ENCODE peak calls at places on chromosomes 4 and X, in six cellular contexts. S is right cardiac atrium, H is cardiac muscle cell, Q is tibial artery, T is tibial nerve, O is endothelial cell of umbilical vein. U is an unnamed sample.

GRCh38 chrX:10536744-10537143 is 83.6 kb downstream of the MID1 start:
- DNase-seq in S (no peak), H (no peak), Q (no peak), T (no peak), O (no peak), U (no peak)

GRCh38 chr4:105641876-105642275 is 66.6 kb downstream of the INTS12 start:
- DNase-seq in S (no peak), H (no peak), Q (no peak), T (no peak), O (no peak), U (no peak)

GRCh38 chr4:183099537-183100297 is 660 bp downstream of the WWC2 start:
- DNase-seq in S (peak; percentile 74), H (no peak), Q (peak; percentile 22), T (no peak), O (peak; percentile 38), U (no peak)

GRCh38 chr4:168656055-168656660 is 159.3 kb downstream of the PALLD start:
- DNase-seq in S (no peak), H (peak; percentile 89), Q (no peak), T (no peak), O (no peak), U (peak; percentile 92)

GRCh38 chr4:47856713-47857112 is 18.8 kb upstream of the CORIN start:
- DNase-seq in S (no peak), H (no peak), Q (no peak), T (no peak), O (no peak), U (no peak)

GRCh38 chr4:82484987-82485783 is 54.8 kb downstream of the ENOPH1 start:
- DNase-seq in S (no peak), H (peak; percentile 25), Q (no peak), T (no peak), O (no peak), U (no peak)

GRCh38 chrX:136828830-136829229 is 48.1 kb upstream of the ARHGEF6 start:
- DNase-seq in S (no peak), H (no peak), Q (no peak), T (no peak), O (no peak), U (no peak)

GRCh38 chrX:108811891-108812290 is 75.5 kb upstream of the IRS4 start:
- DNase-seq in S (no peak), H (no peak), Q (no peak), T (no peak), O (no peak), U (no peak)

GRCh38 chrX:79281775-79282174 is 85.4 kb downstream of the ITM2A start:
- DNase-seq in S (no peak), H (no peak), Q (no peak), T (no peak), O (no peak), U (no peak)

GRCh38 chr4:2251795-2252529 is 9.9 kb downstream of the MXD4 start:
- DNase-seq in S (peak; percentile 49), H (no peak), Q (peak; percentile 11), T (peak; percentile 2), O (no peak), U (no peak)

GRCh38 chrX:40504801-40505605 is 75.8 kb upstream of the ATP6AP2 start:
- DNase-seq in S (no peak), H (peak; percentile 84), Q (no peak), T (no peak), O (no peak), U (peak; percentile 93)

GRCh38 chrX:30593435-30594200 is 16.1 kb upstream of the TASL start:
- DNase-seq in S (no peak), H (no peak), Q (no peak), T (no peak), O (no peak), U (no peak)

GRCh38 chr4:140811429-140811828 is 55.2 kb upstream of the TBC1D9 start:
- DNase-seq in S (no peak), H (no peak), Q (no peak), T (no peak), O (no peak), U (no peak)
- H3K4me1 ChIP-seq in S (no peaks in the 10 kb centered on the region), H (no peaks in the 10 kb centered on the region), Q (no peaks in the 10 kb centered on the region), T (peaks cover 9% of the 10 kb centered on the region), O (no peaks in the 10 kb centered on the region), U (no peaks in the 10 kb centered on the region)

DNA sequence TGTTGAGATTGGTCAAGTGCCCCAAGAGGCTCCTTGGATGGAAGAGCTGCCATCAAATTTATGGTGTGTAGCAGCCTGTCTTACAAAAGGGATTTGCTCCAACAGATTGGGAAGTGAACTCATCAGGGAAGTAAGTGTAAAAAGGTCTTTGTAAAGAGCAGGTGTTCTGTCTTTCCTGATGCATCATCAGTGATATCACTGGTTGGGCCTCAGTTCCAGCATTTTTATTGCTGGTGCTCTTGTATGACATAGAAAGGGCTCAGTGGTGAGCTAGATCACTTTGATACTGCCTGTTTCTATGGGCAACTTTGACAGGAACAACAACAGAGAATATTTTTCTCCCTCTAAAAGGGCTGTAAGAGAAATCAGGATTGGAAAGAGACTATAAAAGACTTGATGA is 8.7 kb upstream of the GABRE start:
- DNase-seq in S (no peak), H (no peak), Q (no peak), T (no peak), O (peak; percentile 57), U (no peak)
- H3K4me1 ChIP-seq in S (peaks cover 4% of the 10 kb centered on the region), H (no peaks in the 10 kb centered on the region), Q (no peaks in the 10 kb centered on the region), T (no peaks in the 10 kb centered on the region), O (peaks cover 56% of the 10 kb centered on the region), U (peaks cover 53% of the 10 kb centered on the region)

DNA sequence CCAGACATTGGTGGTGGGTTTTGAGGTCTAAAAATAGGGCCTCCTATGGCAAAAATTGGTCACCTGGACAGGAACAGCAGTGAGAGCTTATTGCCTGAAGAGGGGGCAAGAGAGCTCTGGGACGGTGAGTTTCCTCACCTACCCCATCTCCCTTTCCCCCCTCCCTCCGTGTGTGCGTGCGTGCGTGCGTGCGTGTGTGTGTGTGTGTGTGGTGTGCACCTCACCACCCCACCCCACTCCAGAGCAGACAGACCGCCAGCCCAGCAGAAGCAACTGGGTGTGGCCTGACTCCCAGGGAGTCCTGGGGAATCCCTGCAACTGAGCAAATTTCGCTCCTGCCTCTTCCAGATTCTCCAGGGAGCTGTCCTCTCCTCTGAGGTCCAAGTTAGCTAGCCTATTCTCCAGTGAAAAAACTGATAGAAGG is 44.7 kb downstream of the PRPS1 start:
- DNase-seq in S (peak; percentile 82), H (peak; percentile 90), Q (peak; percentile 77), T (peak; percentile 65), O (peak; percentile 60), U (peak; percentile 66)
- H3K4me1 ChIP-seq in S (peaks cover 8% of the 10 kb centered on the region), H (peaks cover 31% of the 10 kb centered on the region), Q (peaks cover 10% of the 10 kb centered on the region), T (peaks cover 7% of the 10 kb centered on the region), O (peaks cover 25% of the 10 kb centered on the region), U (peaks cover 22% of the 10 kb centered on the region)

GRCh38 chr4:25770844-25771243 is 91.9 kb downstream of the SEL1L3 start:
- DNase-seq in S (no peak), H (peak; percentile 40), Q (no peak), T (no peak), O (no peak), U (no peak)
- H3K4me1 ChIP-seq in S (no peaks in the 10 kb centered on the region), H (peaks cover 20% of the 10 kb centered on the region), Q (no peaks in the 10 kb centered on the region), T (no peaks in the 10 kb centered on the region), O (no peaks in the 10 kb centered on the region), U (no peaks in the 10 kb centered on the region)

DNA sequence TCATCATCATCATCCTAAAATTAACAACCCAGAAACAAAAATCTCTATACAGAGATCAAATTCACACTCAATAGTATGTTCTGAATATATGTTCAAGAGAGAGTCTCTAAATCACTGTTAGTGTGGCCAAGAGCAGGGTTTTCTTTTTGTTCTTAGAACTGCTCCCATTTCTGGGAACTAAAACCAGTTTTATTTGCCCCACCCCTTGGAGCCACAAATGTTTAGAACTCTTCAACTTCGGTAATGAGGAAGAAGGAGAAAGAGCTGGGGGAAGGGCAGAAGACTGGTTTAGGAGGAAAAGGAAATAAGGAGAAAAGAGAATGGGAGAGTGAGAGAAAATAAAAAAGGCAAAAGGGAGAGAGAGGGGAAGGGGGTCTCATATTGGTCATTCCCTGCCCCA is 32.3 kb downstream of the CYBB start:
- DNase-seq in S (no peak), H (no peak), Q (no peak), T (peak; percentile 6), O (no peak), U (no peak)
- H3K4me1 ChIP-seq in S (no peaks in the 10 kb centered on the region), H (no peaks in the 10 kb centered on the region), Q (no peaks in the 10 kb centered on the region), T (no peaks in the 10 kb centered on the region), O (no peaks in the 10 kb centered on the region), U (no peaks in the 10 kb centered on the region)

GRCh38 chr4:156946508-156947197 is 24.9 kb downstream of the PDGFC start:
- DNase-seq in S (no peak), H (peak; percentile 83), Q (peak; percentile 59), T (peak; percentile 32), O (peak; percentile 89), U (peak; percentile 99)

GRCh38 chr4:156950090-156950489 is 21.5 kb downstream of the PDGFC start:
- DNase-seq in S (no peak), H (no peak), Q (no peak), T (no peak), O (peak; percentile 53), U (no peak)

GRCh38 chr4:156949373-156949814 is 22.2 kb downstream of the PDGFC start:
- DNase-seq in S (no peak), H (peak; percentile 79), Q (no peak), T (no peak), O (peak; percentile 94), U (peak; percentile 95)

GRCh38 chr4:156948133-156948532 is 23.5 kb downstream of the PDGFC start:
- DNase-seq in S (no peak), H (peak; percentile 47), Q (no peak), T (no peak), O (peak; percentile 71), U (peak; percentile 61)

GRCh38 chr4:156948738-156949137 is 22.9 kb downstream of the PDGFC start:
- DNase-seq in S (no peak), H (no peak), Q (no peak), T (no peak), O (peak; percentile 32), U (no peak)
- H3K4me1 ChIP-seq in S (no peaks in the 10 kb centered on the region), H (no peaks in the 10 kb centered on the region), Q (peaks cover 57% of the 10 kb centered on the region), T (peaks cover 28% of the 10 kb centered on the region), O (peaks cover 51% of the 10 kb centered on the region), U (peaks cover 75% of the 10 kb centered on the region)

GRCh38 chrX:19814778-19815177 is 72.6 kb downstream of the SH3KBP1 start:
- DNase-seq in S (no peak), H (no peak), Q (no peak), T (no peak), O (no peak), U (no peak)
- H3K4me1 ChIP-seq in S (peaks cover 1% of the 10 kb centered on the region), H (peaks cover 5% of the 10 kb centered on the region), Q (no peaks in the 10 kb centered on the region), T (no peaks in the 10 kb centered on the region), O (no peaks in the 10 kb centered on the region), U (peaks cover 9% of the 10 kb centered on the region)